ENCODE peak calls at places on chromosomes 5 and 9, in ten cellular contexts. T, N, Q, M, B, D, Z, I, P and C are unnamed samples.

GRCh38 chr5:8068078-8068477 is 199.1 kb downstream of the MTRR start:
- DNase-seq in T (no peak), N (no peak), Q (no peak), M (no peak), B (no peak), D (no peak), Z (no peak), I (no peak), P (no peak), C (no peak)

GRCh38 chr9:35636135-35636876 is 14.4 kb downstream of the SIT1 start:
- DNase-seq in T (no peak), N (no peak), Q (no peak), M (no peak), B (no peak), D (no peak), Z (no peak), I (no peak), P (no peak), C (no peak)

GRCh38 chr5:52604151-52604550 is 183.6 kb upstream of the ITGA1 start:
- DNase-seq in T (no peak), N (no peak), Q (no peak), M (no peak), B (no peak), D (no peak), Z (no peak), I (no peak), P (no peak), C (no peak)

GRCh38 chr5:172868436-172868923 is 34.4 kb downstream of the ERGIC1 start:
- DNase-seq in T (no peak), N (no peak), Q (peak), M (no peak), B (peak), D (no peak), Z (no peak), I (no peak), P (peak), C (no peak)

GRCh38 chr5:62477801-62478200 is 65.2 kb downstream of the IPO11 start:
- DNase-seq in T (no peak), N (no peak), Q (no peak), M (no peak), B (no peak), D (no peak), Z (no peak), I (no peak), P (peak), C (no peak)

GRCh38 chr5:56012281-56012963 is 17.7 kb upstream of the IL6ST start:
- DNase-seq in T (peak), N (peak), Q (no peak), M (no peak), B (peak), D (no peak), Z (peak), I (no peak), P (peak), C (no peak)

GRCh38 chr5:109924708-109925107 is 235.0 kb downstream of the MAN2A1 start:
- DNase-seq in T (no peak), N (no peak), Q (no peak), M (no peak), B (no peak), D (no peak), Z (no peak), I (no peak), P (peak), C (no peak)

GRCh38 chr5:149419532-149420485 is 40.7 kb upstream of the IL17B start:
- DNase-seq in T (no peak), N (peak), Q (peak), M (no peak), B (no peak), D (no peak), Z (no peak), I (no peak), P (no peak), C (no peak)

GRCh38 chr5:84119252-84119651 is 265.4 kb downstream of the EDIL3 start:
- DNase-seq in T (no peak), N (no peak), Q (no peak), M (no peak), B (no peak), D (no peak), Z (no peak), I (no peak), P (no peak), C (no peak)

GRCh38 chr5:177507596-177508216 is 1.9 kb downstream of the DOK3 start:
- DNase-seq in T (no peak), N (no peak), Q (no peak), M (no peak), B (no peak), D (no peak), Z (no peak), I (peak), P (no peak), C (peak)
- TF ChIP-seq CTCF in T (no peak), N (no peak), Q (no peak), M (peak), B (no peak), D (no peak), Z (no peak), I (peak), P (no peak), C (no peak)

GRCh38 chr9:135087489-135087791 is at the start of gene OLFM1:
- DNase-seq in T (no peak), N (peak), Q (peak), M (peak), B (peak), D (peak), Z (peak), I (no peak), P (peak), C (no peak)
- TF ChIP-seq CTCF in T (no peak), N (peak), Q (peak), M (no peak), B (peak), D (peak), Z (no peak), I (peak), P (peak), C (no peak)

GRCh38 chr9:36665387-36665786 is 92.7 kb downstream of the MELK start:
- DNase-seq in T (no peak), N (no peak), Q (no peak), M (no peak), B (no peak), D (no peak), Z (no peak), I (no peak), P (no peak), C (no peak)
- TF ChIP-seq CTCF in T (no peak), N (no peak), Q (no peak), M (no peak), B (no peak), D (no peak), Z (no peak), I (no peak), P (no peak), C (no peak)

GRCh38 chr9:4228606-4229005 is 71.3 kb downstream of the GLIS3 start:
- DNase-seq in T (no peak), N (no peak), Q (no peak), M (no peak), B (peak), D (no peak), Z (no peak), I (no peak), P (peak), C (no peak)
- TF ChIP-seq CTCF in T (no peak), N (peak), Q (peak), M (no peak), B (peak), D (peak), Z (peak), I (no peak), P (peak), C (no peak)

GRCh38 chr5:126444137-126444536 is 20.9 kb downstream of the GRAMD2B start:
- DNase-seq in T (no peak), N (no peak), Q (no peak), M (no peak), B (no peak), D (no peak), Z (no peak), I (no peak), P (no peak), C (no peak)

GRCh38 chr5:126438871-126439270 is 15.7 kb downstream of the GRAMD2B start:
- DNase-seq in T (no peak), N (no peak), Q (no peak), M (no peak), B (no peak), D (no peak), Z (no peak), I (no peak), P (peak), C (no peak)

GRCh38 chr5:126445502-126446174 is 22.4 kb downstream of the GRAMD2B start:
- DNase-seq in T (no peak), N (no peak), Q (no peak), M (no peak), B (no peak), D (no peak), Z (no peak), I (no peak), P (no peak), C (no peak)

GRCh38 chr5:126446498-126447224 is 23.5 kb downstream of the GRAMD2B start:
- DNase-seq in T (no peak), N (no peak), Q (no peak), M (no peak), B (peak), D (no peak), Z (no peak), I (no peak), P (peak), C (no peak)

GRCh38 chr5:126443374-126443851 is 20.2 kb downstream of the GRAMD2B start:
- DNase-seq in T (no peak), N (no peak), Q (no peak), M (no peak), B (no peak), D (no peak), Z (no peak), I (no peak), P (no peak), C (no peak)
- TF ChIP-seq CTCF in T (no peak), N (no peak), Q (no peak), M (no peak), B (no peak), D (no peak), Z (no peak), I (no peak), P (no peak), C (no peak)

GRCh38 chr5:174217527-174217926 is 172.0 kb downstream of the NSG2 start:
- DNase-seq in T (no peak), N (no peak), Q (no peak), M (no peak), B (no peak), D (no peak), Z (no peak), I (no peak), P (no peak), C (no peak)
- TF ChIP-seq CTCF in T (no peak), N (no peak), Q (no peak), M (no peak), B (no peak), D (no peak), Z (no peak), I (no peak), P (no peak), C (no peak)